ENCODE peak calls at places on chromosomes 1 and 21, in four cellular contexts. O is GM12891, R is K562, S is GM12878. Y is an unnamed sample.

GRCh38 chr1:227343201-227343600 is 24.9 kb upstream of the CDC42BPA start:
- DNase-seq in S (no peak), R (no peak), O (no peak), Y (no peak)

GRCh38 chr1:150259217-150259616 is 1.6 kb downstream of the CA14 start:
- DNase-seq in O (no peak), S (no peak), R (no peak), Y (no peak)

GRCh38 chr1:96845464-96845863 is 123.9 kb downstream of the PTBP2 start:
- DNase-seq in S (no peak), O (peak; percentile 13), R (peak; percentile 69), Y (no peak)

GRCh38 chr1:64499966-64500365 is 30.0 kb downstream of the CACHD1 start:
- DNase-seq in R (no peak), O (no peak), S (no peak), Y (no peak)

GRCh38 chr1:150537732-150538684 is 11.2 kb upstream of the ADAMTSL4 start:
- DNase-seq in R (no peak), O (no peak), S (no peak), Y (no peak)

GRCh38 chr1:16076003-16076870 is 2.8 kb upstream of the FAM131C start:
- DNase-seq in R (peak; percentile 69), O (no peak), S (no peak), Y (no peak)

GRCh38 chr1:157532569-157532968 is 19.7 kb downstream of the FCRL5 start:
- DNase-seq in S (no peak), R (no peak), O (no peak), Y (no peak)

GRCh38 chr1:167258858-167259257 is 38.2 kb downstream of the POU2F1 start:
- DNase-seq in O (no peak), R (no peak), S (no peak), Y (no peak)

GRCh38 chr1:201224671-201225400 is 34.2 kb downstream of the IGFN1 start:
- DNase-seq in S (no peak), R (no peak), O (no peak), Y (peak; percentile 10)

GRCh38 chr1:39110325-39110851 is 84.2 kb downstream of the NDUFS5 start:
- DNase-seq in S (no peak), R (no peak), O (no peak), Y (no peak)

GRCh38 chr21:45504516-45505415 is 37.5 kb downstream of the SLC19A1 start:
- DNase-seq in O (no peak), S (no peak), R (no peak), Y (no peak)

GRCh38 chr1:233459968-233460367 is 132.4 kb downstream of the MAP3K21 start:
- DNase-seq in O (no peak), R (no peak), S (no peak), Y (no peak)

GRCh38 chr1:38651669-38652068 is 207.9 kb downstream of the RRAGC start:
- DNase-seq in R (no peak), S (no peak), O (no peak), Y (no peak)

GRCh38 chr1:25066253-25066652 is 136.2 kb upstream of the RUNX3 start:
- DNase-seq in R (no peak), S (no peak), O (no peak), Y (no peak)

GRCh38 chr1:117623141-117623540 is 17.3 kb downstream of the TENT5C start:
- DNase-seq in O (no peak), R (no peak), S (no peak), Y (no peak)

GRCh38 chr1:16450863-16451481 is 10.4 kb downstream of the NECAP2 start:
- DNase-seq in S (no peak), O (no peak), R (no peak), Y (no peak)

GRCh38 chr1:230977781-230978490 is 725 bp downstream of the TTC13 start:
- DNase-seq in S (no peak), O (peak; percentile 14), R (peak; percentile 40), Y (no peak)

GRCh38 chr1:226662704-226663326 is 76.3 kb downstream of the ITPKB start:
- DNase-seq in S (peak; percentile 99), O (peak; percentile 75), R (no peak), Y (peak; percentile 79)

GRCh38 chr21:38351961-38352521 is 95.2 kb downstream of the KCNJ15 start:
- DNase-seq in R (no peak), S (no peak), O (no peak), Y (no peak)

GRCh38 chr1:205407970-205408369 is 13.9 kb downstream of the LEMD1 start:
- DNase-seq in O (no peak), S (no peak), R (no peak), Y (no peak)

GRCh38 chr1:46587072-46587471 is 17.0 kb downstream of the MKNK1 start:
- DNase-seq in S (no peak), R (no peak), O (no peak), Y (peak; percentile 85)

GRCh38 chr1:192104852-192105251 is 53.4 kb upstream of the RGS18 start:
- DNase-seq in O (no peak), R (no peak), S (no peak), Y (no peak)

GRCh38 chr1:30649321-30649991 is 73.9 kb downstream of the MATN1 start:
- DNase-seq in S (no peak), O (no peak), R (no peak), Y (no peak)

GRCh38 chr1:167905182-167905581 is 8.8 kb downstream of the ADCY10 start:
- DNase-seq in S (no peak), R (no peak), O (no peak), Y (peak; percentile 76)

GRCh38 chr1:212157252-212157651 is 121.7 kb downstream of the DTL start:
- DNase-seq in O (no peak), R (no peak), S (no peak), Y (no peak)

GRCh38 chr1:25650219-25650576 is 33.6 kb downstream of the MAN1C1 start:
- DNase-seq in S (no peak), R (no peak), O (no peak), Y (no peak)

GRCh38 chr21:41373769-41374168 is 11.9 kb downstream of the MX2 start:
- DNase-seq in S (no peak), R (no peak), O (no peak), Y (no peak)

GRCh38 chr21:41374867-41375533 is 13.2 kb downstream of the MX2 start:
- DNase-seq in S (no peak), R (no peak), O (no peak), Y (no peak)

GRCh38 chr21:41377715-41378114 is 15.9 kb downstream of the MX2 start:
- DNase-seq in S (no peak), R (no peak), O (no peak), Y (no peak)

GRCh38 chr21:41374177-41374712 is 12.4 kb downstream of the MX2 start:
- DNase-seq in S (no peak), R (no peak), O (no peak), Y (no peak)

DNA sequence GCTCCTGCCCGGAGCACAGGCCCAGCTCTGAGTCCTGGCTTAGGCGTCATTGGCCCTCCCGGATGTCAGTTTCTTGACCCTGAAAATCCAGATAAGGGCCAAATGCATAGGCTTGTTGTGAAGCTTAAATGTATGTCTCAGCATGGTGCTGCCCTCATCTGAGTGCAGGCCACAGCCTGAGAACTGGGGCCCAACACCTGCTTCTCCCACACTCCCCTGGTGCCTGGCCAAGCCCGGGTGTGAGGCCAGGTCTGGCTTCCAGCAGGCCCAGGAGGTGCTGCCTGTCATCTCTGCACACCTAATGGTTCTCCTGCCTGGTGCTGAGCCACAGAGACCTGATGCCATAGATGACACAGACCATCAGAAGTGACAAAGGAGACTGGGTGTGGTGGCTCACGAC is 14.0 kb downstream of the MX2 start:
- DNase-seq in R (no peak), O (no peak), S (no peak), Y (no peak)
- TF ChIP-seq SPI1 in R (no peak), O (no peak), S (no peak), Y (no peak)

DNA sequence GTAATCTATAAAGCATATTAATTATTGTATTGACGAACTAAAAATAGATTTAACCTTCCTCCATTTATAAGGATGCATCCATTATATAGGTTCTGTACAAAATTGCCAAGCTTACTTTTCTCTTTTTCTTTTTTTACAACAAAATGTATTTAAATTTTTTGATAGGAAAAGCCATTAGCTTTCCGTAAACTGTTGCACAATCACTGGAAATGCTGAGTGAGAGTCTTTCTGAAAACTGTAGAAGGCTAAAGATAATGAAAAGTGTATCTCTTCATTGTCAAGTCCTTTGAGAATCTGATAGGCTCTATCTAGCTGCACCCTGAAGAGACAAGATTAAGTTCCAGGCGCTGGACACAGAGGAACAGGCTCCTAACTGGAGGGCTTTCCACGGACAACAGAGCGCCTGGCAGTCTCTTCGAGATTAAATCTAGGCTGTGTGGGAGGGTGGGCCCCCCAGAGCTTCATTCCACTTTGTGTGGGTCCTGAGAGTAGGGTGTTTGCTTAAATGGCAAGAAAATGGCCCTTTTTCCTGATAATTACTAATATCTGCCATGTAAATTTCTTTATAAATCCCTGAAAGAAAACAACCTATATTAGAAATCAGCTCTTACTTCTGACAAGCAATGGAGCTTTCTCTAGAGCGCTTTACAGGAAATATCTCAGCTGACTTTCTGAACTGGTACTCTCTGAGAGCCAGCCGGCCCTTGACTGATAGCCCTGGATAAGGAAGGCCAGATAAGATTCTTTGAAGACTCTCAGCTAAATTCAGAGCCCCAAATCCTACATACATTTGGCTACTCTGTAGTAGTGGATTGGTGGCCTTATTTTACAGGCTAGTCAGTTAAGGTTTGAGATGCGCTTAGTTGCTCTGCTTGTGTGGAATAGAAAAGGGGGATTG is 108.3 kb downstream of the FMN2 start:
- DNase-seq in O (no peak), R (no peak), S (no peak), Y (no peak)
- TF ChIP-seq POLR2AphosphoS5 in O (no peak), R (no peak), S (no peak), Y (no peak)

GRCh38 chr1:215399787-215400186 is 167.3 kb upstream of the KCTD3 start:
- DNase-seq in R (no peak), S (no peak), O (no peak), Y (no peak)
- TF ChIP-seq SPI1 in R (no peak), S (no peak), O (no peak), Y (no peak)

GRCh38 chr1:218711021-218711420 is 365.9 kb downstream of the TGFB2 start:
- DNase-seq in O (no peak), S (no peak), R (no peak), Y (no peak)

GRCh38 chr1:218703836-218704235 is 358.7 kb downstream of the TGFB2 start:
- DNase-seq in S (no peak), O (no peak), R (no peak), Y (no peak)

GRCh38 chr1:218705391-218705790 is 360.3 kb downstream of the TGFB2 start:
- DNase-seq in S (no peak), R (no peak), O (no peak), Y (no peak)

GRCh38 chr1:218702808-218703207 is 357.7 kb downstream of the TGFB2 start:
- DNase-seq in S (no peak), R (no peak), O (no peak), Y (no peak)

DNA sequence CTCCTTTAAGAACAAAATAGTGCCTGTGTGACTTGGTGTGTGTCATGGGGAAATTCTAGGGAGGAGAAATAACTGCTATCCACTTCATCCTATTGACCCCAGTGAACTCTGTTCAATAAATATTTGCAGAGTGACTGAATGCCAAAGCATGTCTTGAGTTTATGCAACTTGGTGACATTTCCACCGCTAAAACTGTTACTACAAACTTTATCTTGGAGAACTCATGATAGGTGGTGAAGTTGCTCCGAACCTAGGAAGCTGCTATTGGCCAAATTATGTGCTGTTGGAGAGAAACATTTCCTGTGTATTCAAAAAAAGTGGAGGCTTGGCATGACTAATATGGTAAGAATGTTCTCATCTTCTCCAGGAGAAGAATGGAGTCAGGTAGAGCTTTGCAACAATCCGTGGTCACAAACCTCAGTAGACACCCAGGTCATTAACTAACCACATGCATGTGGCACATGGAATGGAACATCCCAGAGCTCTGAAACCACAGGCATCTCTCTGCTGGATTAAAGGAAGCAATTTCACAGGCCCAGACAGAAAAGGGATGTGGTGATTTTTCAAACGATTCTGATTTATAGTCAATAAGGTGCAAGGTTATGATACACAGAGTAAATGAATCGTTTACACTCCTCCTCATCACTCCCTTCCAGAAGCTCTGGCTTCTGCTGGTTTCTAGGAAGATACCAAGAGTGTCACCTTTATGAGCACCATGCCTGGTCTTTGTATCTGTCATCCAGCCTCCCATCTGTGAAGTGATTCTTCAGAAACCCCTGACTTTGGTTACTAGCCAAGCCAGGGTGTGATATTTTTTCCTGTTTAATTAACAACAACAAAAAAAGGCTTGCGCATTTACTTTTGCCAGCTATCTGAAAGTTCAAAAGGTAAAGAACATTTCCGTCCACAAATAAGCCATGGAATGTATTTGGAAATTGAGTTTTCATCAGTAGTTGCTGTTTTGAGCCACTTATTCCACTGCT is 361.1 kb downstream of the TGFB2 start:
- DNase-seq in S (no peak), O (no peak), R (no peak), Y (no peak)
- TF ChIP-seq POLR2AphosphoS5 in S (no peak), O (no peak), R (no peak), Y (no peak)